ENCODE peak calls at places on chromosomes 16 and 17, in five cellular contexts. One of them, this sample, is unnamed.
A peak's percentile ranks its signal among the peaks of the same experiment; 100 is the strongest.

GRCh38 chr17:28370035-28370743 is at the start of gene VTN:
- DNase-seq in iris pigment epithelial cell: peak; percentile 61
- DNase-seq in stimulated activated CD8-positive, alpha-beta memory T cell treated with anti-CD3 and anti-CD28 coated beads, Interleukin-2, amount 100 ng/mL, for 1 hour: no peak
- DNase-seq in HTR-8/SVneo: no peak
- DNase-seq in posterior cingulate gyrus: no peak
- DNase-seq in this sample: no peak

GRCh38 chr17:70906808-70907207 is 737.5 kb downstream of the KCNJ2 start:
- DNase-seq in stimulated activated CD8-positive, alpha-beta memory T cell treated with anti-CD3 and anti-CD28 coated beads, Interleukin-2, amount 100 ng/mL, for 1 hour: no peak
- DNase-seq in HTR-8/SVneo: no peak
- DNase-seq in iris pigment epithelial cell: peak; percentile 45
- DNase-seq in posterior cingulate gyrus: no peak
- DNase-seq in this sample: no peak

GRCh38 chr16:86854895-86855294 is 276.5 kb downstream of the FOXL1 start:
- DNase-seq in posterior cingulate gyrus: no peak
- DNase-seq in HTR-8/SVneo: no peak
- DNase-seq in stimulated activated CD8-positive, alpha-beta memory T cell treated with anti-CD3 and anti-CD28 coated beads, Interleukin-2, amount 100 ng/mL, for 1 hour: no peak
- DNase-seq in iris pigment epithelial cell: peak; percentile 62
- DNase-seq in this sample: no peak

GRCh38 chr17:43891851-43892671 is 15.3 kb downstream of the MPP2 start:
- DNase-seq in HTR-8/SVneo: no peak
- DNase-seq in posterior cingulate gyrus: no peak
- DNase-seq in iris pigment epithelial cell: no peak
- DNase-seq in stimulated activated CD8-positive, alpha-beta memory T cell treated with anti-CD3 and anti-CD28 coated beads, Interleukin-2, amount 100 ng/mL, for 1 hour: no peak
- DNase-seq in this sample: no peak

GRCh38 chr17:73304971-73305786 is 6.6 kb downstream of the CDC42EP4 start:
- DNase-seq in stimulated activated CD8-positive, alpha-beta memory T cell treated with anti-CD3 and anti-CD28 coated beads, Interleukin-2, amount 100 ng/mL, for 1 hour: no peak
- DNase-seq in iris pigment epithelial cell: peak; percentile 77
- DNase-seq in HTR-8/SVneo: peak; percentile 83
- DNase-seq in posterior cingulate gyrus: peak; percentile 24
- DNase-seq in this sample: peak; percentile 87

GRCh38 chr17:14575349-14575966 is 274.6 kb downstream of the HS3ST3B1 start:
- DNase-seq in iris pigment epithelial cell: peak; percentile 64
- DNase-seq in stimulated activated CD8-positive, alpha-beta memory T cell treated with anti-CD3 and anti-CD28 coated beads, Interleukin-2, amount 100 ng/mL, for 1 hour: no peak
- DNase-seq in posterior cingulate gyrus: no peak
- DNase-seq in HTR-8/SVneo: no peak
- DNase-seq in this sample: no peak

GRCh38 chr17:41367426-41368075 is 2.1 kb downstream of the KRT33B start:
- DNase-seq in posterior cingulate gyrus: no peak
- DNase-seq in stimulated activated CD8-positive, alpha-beta memory T cell treated with anti-CD3 and anti-CD28 coated beads, Interleukin-2, amount 100 ng/mL, for 1 hour: no peak
- DNase-seq in HTR-8/SVneo: peak; percentile 76
- DNase-seq in iris pigment epithelial cell: peak; percentile 73
- DNase-seq in this sample: no peak

GRCh38 chr16:974606-975312 is 4.0 kb upstream of the LMF1 start:
- DNase-seq in posterior cingulate gyrus: peak; percentile 65
- DNase-seq in iris pigment epithelial cell: no peak
- DNase-seq in stimulated activated CD8-positive, alpha-beta memory T cell treated with anti-CD3 and anti-CD28 coated beads, Interleukin-2, amount 100 ng/mL, for 1 hour: no peak
- DNase-seq in HTR-8/SVneo: no peak
- DNase-seq in this sample: no peak

GRCh38 chr16:70646260-70647241 is at the start of gene IL34:
- DNase-seq in posterior cingulate gyrus: peak; percentile 39
- DNase-seq in HTR-8/SVneo: no peak
- DNase-seq in iris pigment epithelial cell: no peak
- DNase-seq in stimulated activated CD8-positive, alpha-beta memory T cell treated with anti-CD3 and anti-CD28 coated beads, Interleukin-2, amount 100 ng/mL, for 1 hour: no peak
- DNase-seq in this sample: no peak